ENCODE peak calls at places on chromosomes 12 and 14, in five cellular contexts. One of them, this sample, is unnamed.

GRCh38 chr12:39272934-39273770 is 169.8 kb downstream of the KIF21A start:
- DNase-seq in hippocampal formation: no peak
- DNase-seq in COR-L47: peak
- DNase-seq in posterior vena cava: no peak
- DNase-seq in HT-29: peak
- DNase-seq in this sample: peak

GRCh38 chr12:33945438-33945784 is 76.9 kb upstream of the ALG10 start:
- DNase-seq in hippocampal formation: no peak
- DNase-seq in HT-29: no peak
- DNase-seq in COR-L47: no peak
- DNase-seq in posterior vena cava: no peak
- DNase-seq in this sample: no peak

GRCh38 chr14:85530626-85531025 is 682 bp downstream of the FLRT2 start:
- DNase-seq in COR-L47: no peak
- DNase-seq in HT-29: no peak
- DNase-seq in posterior vena cava: no peak
- DNase-seq in hippocampal formation: no peak
- DNase-seq in this sample: no peak

GRCh38 chr12:109900752-109901580 is 892 bp downstream of the TCHP start:
- DNase-seq in COR-L47: no peak
- DNase-seq in HT-29: peak
- DNase-seq in posterior vena cava: no peak
- DNase-seq in hippocampal formation: no peak
- DNase-seq in this sample: no peak

GRCh38 chr14:23657959-23658470 is 21.9 kb downstream of the DHRS2 start:
- DNase-seq in posterior vena cava: no peak
- DNase-seq in HT-29: no peak
- DNase-seq in COR-L47: no peak
- DNase-seq in hippocampal formation: no peak
- DNase-seq in this sample: no peak

GRCh38 chr12:26034371-26035142 is 76.1 kb downstream of the RASSF8 start:
- DNase-seq in hippocampal formation: no peak
- DNase-seq in HT-29: no peak
- DNase-seq in COR-L47: no peak
- DNase-seq in posterior vena cava: no peak
- DNase-seq in this sample: no peak

GRCh38 chr12:46364777-46365580 is 7.6 kb downstream of the SLC38A2 start:
- DNase-seq in hippocampal formation: no peak
- DNase-seq in COR-L47: no peak
- DNase-seq in HT-29: peak
- DNase-seq in posterior vena cava: no peak
- DNase-seq in this sample: peak

GRCh38 chr14:77000340-77001235 is 27.9 kb downstream of the IRF2BPL start:
- DNase-seq in hippocampal formation: no peak
- DNase-seq in posterior vena cava: no peak
- DNase-seq in COR-L47: no peak
- DNase-seq in HT-29: peak
- DNase-seq in this sample: no peak

GRCh38 chr12:6958609-6959375 is 7.6 kb downstream of the PTPN6 start:
- DNase-seq in posterior vena cava: peak
- DNase-seq in hippocampal formation: no peak
- DNase-seq in COR-L47: no peak
- DNase-seq in HT-29: no peak
- DNase-seq in this sample: no peak

GRCh38 chr12:2288875-2289274 is 236.1 kb downstream of the CACNA1C start:
- DNase-seq in COR-L47: no peak
- DNase-seq in posterior vena cava: peak
- DNase-seq in hippocampal formation: no peak
- DNase-seq in HT-29: no peak
- DNase-seq in this sample: no peak

GRCh38 chr12:31118347-31118830 is 44.7 kb downstream of the DDX11 start:
- DNase-seq in HT-29: peak
- DNase-seq in posterior vena cava: peak
- DNase-seq in hippocampal formation: no peak
- DNase-seq in COR-L47: peak
- DNase-seq in this sample: no peak

GRCh38 chr12:67413577-67413976 is 144.4 kb downstream of the CAND1 start:
- DNase-seq in posterior vena cava: no peak
- DNase-seq in hippocampal formation: no peak
- DNase-seq in COR-L47: no peak
- DNase-seq in HT-29: no peak
- DNase-seq in this sample: peak

GRCh38 chr14:54259821-54260220 is 137.0 kb upstream of the CDKN3 start:
- DNase-seq in hippocampal formation: no peak
- DNase-seq in HT-29: no peak
- DNase-seq in posterior vena cava: no peak
- DNase-seq in COR-L47: no peak
- DNase-seq in this sample: no peak

GRCh38 chr14:42930058-42930457 is 1323.4 kb downstream of the LRFN5 start:
- DNase-seq in posterior vena cava: peak
- DNase-seq in HT-29: no peak
- DNase-seq in hippocampal formation: no peak
- DNase-seq in COR-L47: no peak
- DNase-seq in this sample: peak

GRCh38 chr12:123096159-123096558 is 54.7 kb downstream of the PITPNM2 start:
- DNase-seq in posterior vena cava: no peak
- DNase-seq in HT-29: no peak
- DNase-seq in hippocampal formation: no peak
- DNase-seq in COR-L47: no peak
- DNase-seq in this sample: no peak

This sample was measured in SK-MEL-5.